ENCODE peak calls at places on chromosomes 3 and 15, in five cellular contexts. I is dermis blood vessel endothelial cell, U is sciatic nerve, M is RKO, R is caudate nucleus. G is an unnamed sample.

GRCh38 chr3:107643038-107643883 is 120.5 kb downstream of the BBX start:
- DNase-seq in I (peak), M (peak), U (no peak), R (no peak), G (no peak)

GRCh38 chr15:62624541-62625399 is 417.8 kb upstream of the TPM1 start:
- DNase-seq in I (no peak), U (no peak), M (no peak), R (no peak), G (no peak)

GRCh38 chr3:194296448-194296831 is 54.7 kb downstream of the CPN2 start:
- DNase-seq in R (no peak), U (no peak), I (peak), M (peak), G (no peak)

GRCh38 chr15:41051139-41051538 is 64.9 kb downstream of the INO80 start:
- DNase-seq in M (no peak), R (no peak), U (no peak), I (no peak), G (no peak)

GRCh38 chr3:17360991-17361390 is 381.4 kb downstream of the TBC1D5 start:
- DNase-seq in M (no peak), U (no peak), I (no peak), R (no peak), G (no peak)

GRCh38 chr3:114649331-114649730 is 355.5 kb downstream of the TIGIT start:
- DNase-seq in M (peak), R (no peak), U (no peak), I (peak), G (no peak)

GRCh38 chr3:130316164-130316563 is 29.3 kb upstream of the COL6A5 start:
- DNase-seq in I (no peak), R (no peak), U (no peak), M (no peak), G (no peak)

GRCh38 chr3:102230057-102230456 is 204.8 kb upstream of the ZPLD1 start:
- DNase-seq in U (no peak), R (no peak), M (no peak), I (no peak), G (no peak)

GRCh38 chr3:187717572-187717971 is 15.2 kb upstream of the RTP2 start:
- DNase-seq in M (no peak), I (no peak), R (no peak), U (no peak), G (no peak)

GRCh38 chr15:65659502-65660052 is 37.8 kb downstream of the SLC24A1 start:
- DNase-seq in M (no peak), U (no peak), R (no peak), I (no peak), G (no peak)

GRCh38 chr15:63041982-63042878 is at the start of gene TPM1:
- DNase-seq in U (peak), I (peak), M (peak), R (no peak), G (peak)